ENCODE peak calls at places on chromosomes 1 and 21, in seven cellular contexts. One of them, this sample, is unnamed.

GRCh38 chr1:78155121-78155520 is 109.4 kb downstream of the GIPC2 start:
- DNase-seq in sigmoid colon: no peak
- DNase-seq in EL: no peak
- DNase-seq in NCI-H510A treated with DMSO at 0.1 percent for 48 hours: no peak
- DNase-seq in NCI-H1105 treated with DMSO at 0.1 percent for 48 hours: no peak
- DNase-seq in DMS153: no peak
- DNase-seq in cardiac muscle cell: no peak
- DNase-seq in this sample: no peak

GRCh38 chr21:46066843-46067331 is 31.0 kb upstream of the COL6A2 start:
- DNase-seq in sigmoid colon: peak
- DNase-seq in DMS153: no peak
- DNase-seq in NCI-H1105 treated with DMSO at 0.1 percent for 48 hours: no peak
- DNase-seq in cardiac muscle cell: peak
- DNase-seq in NCI-H510A treated with DMSO at 0.1 percent for 48 hours: no peak
- DNase-seq in EL: no peak
- DNase-seq in this sample: peak

GRCh38 chr1:222694927-222695326 is 17.4 kb downstream of the AIDA start:
- DNase-seq in EL: no peak
- DNase-seq in DMS153: no peak
- DNase-seq in NCI-H1105 treated with DMSO at 0.1 percent for 48 hours: no peak
- DNase-seq in cardiac muscle cell: no peak
- DNase-seq in NCI-H510A treated with DMSO at 0.1 percent for 48 hours: no peak
- DNase-seq in sigmoid colon: no peak
- DNase-seq in this sample: no peak

GRCh38 chr1:113835686-113836290 is 23.5 kb upstream of the RSBN1 start:
- DNase-seq in EL: peak
- DNase-seq in NCI-H1105 treated with DMSO at 0.1 percent for 48 hours: peak
- DNase-seq in cardiac muscle cell: peak
- DNase-seq in sigmoid colon: no peak
- DNase-seq in NCI-H510A treated with DMSO at 0.1 percent for 48 hours: peak
- DNase-seq in DMS153: no peak
- DNase-seq in this sample: no peak

GRCh38 chr1:3702990-3703728 is 49.1 kb upstream of the CCDC27 start:
- DNase-seq in sigmoid colon: no peak
- DNase-seq in cardiac muscle cell: peak
- DNase-seq in EL: peak
- DNase-seq in NCI-H510A treated with DMSO at 0.1 percent for 48 hours: no peak
- DNase-seq in NCI-H1105 treated with DMSO at 0.1 percent for 48 hours: no peak
- DNase-seq in DMS153: no peak
- DNase-seq in this sample: no peak

GRCh38 chr1:110339427-110340206 is 440 bp downstream of the RBM15 start:
- DNase-seq in DMS153: no peak
- DNase-seq in NCI-H510A treated with DMSO at 0.1 percent for 48 hours: peak
- DNase-seq in EL: peak
- DNase-seq in sigmoid colon: no peak
- DNase-seq in NCI-H1105 treated with DMSO at 0.1 percent for 48 hours: peak
- DNase-seq in cardiac muscle cell: peak
- DNase-seq in this sample: no peak

GRCh38 chr1:53137729-53138128 is 4.7 kb downstream of the SLC1A7 start:
- DNase-seq in sigmoid colon: no peak
- DNase-seq in DMS153: no peak
- DNase-seq in NCI-H1105 treated with DMSO at 0.1 percent for 48 hours: peak
- DNase-seq in NCI-H510A treated with DMSO at 0.1 percent for 48 hours: no peak
- DNase-seq in EL: no peak
- DNase-seq in cardiac muscle cell: no peak
- DNase-seq in this sample: no peak

GRCh38 chr1:228272331-228272791 is 64.5 kb downstream of the OBSCN start:
- DNase-seq in cardiac muscle cell: no peak
- DNase-seq in EL: no peak
- DNase-seq in sigmoid colon: peak
- DNase-seq in DMS153: no peak
- DNase-seq in NCI-H1105 treated with DMSO at 0.1 percent for 48 hours: no peak
- DNase-seq in NCI-H510A treated with DMSO at 0.1 percent for 48 hours: no peak
- DNase-seq in this sample: no peak

GRCh38 chr1:181263444-181263843 is 174.9 kb downstream of the IER5 start:
- DNase-seq in NCI-H1105 treated with DMSO at 0.1 percent for 48 hours: no peak
- DNase-seq in sigmoid colon: no peak
- DNase-seq in DMS153: no peak
- DNase-seq in cardiac muscle cell: no peak
- DNase-seq in NCI-H510A treated with DMSO at 0.1 percent for 48 hours: no peak
- DNase-seq in EL: no peak
- DNase-seq in this sample: no peak

GRCh38 chr1:230240446-230241076 is 173.5 kb downstream of the GALNT2 start:
- DNase-seq in NCI-H510A treated with DMSO at 0.1 percent for 48 hours: no peak
- DNase-seq in sigmoid colon: no peak
- DNase-seq in EL: no peak
- DNase-seq in cardiac muscle cell: no peak
- DNase-seq in DMS153: no peak
- DNase-seq in NCI-H1105 treated with DMSO at 0.1 percent for 48 hours: no peak
- DNase-seq in this sample: no peak